ENCODE peak calls at places on chromosomes 2 and 18, in six cellular contexts. V is B cell, Y is GM20000, T is lung, G is left lung, M is prostate gland. R is an unnamed sample.

GRCh38 chr18:907880-908512 is 3.3 kb downstream of the ADCYAP1 start:
- DNase-seq in V (peak), Y (peak), T (no peak), G (peak), M (no peak), R (no peak)

GRCh38 chr2:31986906-31987305 is 23.9 kb downstream of the MEMO1 start:
- DNase-seq in V (no peak), Y (no peak), T (no peak), G (no peak), M (no peak), R (no peak)

GRCh38 chr2:28360742-28361293 is 31.8 kb upstream of the FOSL2 start:
- DNase-seq in V (no peak), Y (no peak), T (no peak), G (no peak), M (no peak), R (peak)

GRCh38 chr2:135664623-135665068 is 77.0 kb upstream of the UBXN4 start:
- DNase-seq in V (no peak), Y (no peak), T (no peak), G (no peak), M (no peak), R (no peak)

GRCh38 chr2:33395660-33396249 is 80.7 kb upstream of the RASGRP3 start:
- DNase-seq in V (no peak), Y (peak), T (no peak), G (no peak), M (no peak), R (peak)

GRCh38 chr2:8628179-8628869 is 53.5 kb upstream of the ID2 start:
- DNase-seq in V (no peak), Y (peak), T (no peak), G (no peak), M (no peak), R (no peak)

GRCh38 chr2:223503746-223504145 is 98.4 kb downstream of the SCG2 start:
- DNase-seq in V (no peak), Y (no peak), T (no peak), G (no peak), M (no peak), R (no peak)

GRCh38 chr2:50490991-50491390 is 540.9 kb downstream of the NRXN1 start:
- DNase-seq in V (no peak), Y (no peak), T (no peak), G (no peak), M (no peak), R (no peak)

GRCh38 chr18:8615397-8616025 is 6.3 kb downstream of the RAB12 start:
- DNase-seq in V (no peak), Y (no peak), T (no peak), G (no peak), M (peak), R (no peak)

GRCh38 chr2:100822587-100823248 is 2.8 kb downstream of the NPAS2 start:
- DNase-seq in V (no peak), Y (no peak), T (no peak), G (no peak), M (no peak), R (no peak)

GRCh38 chr2:10688921-10689807 is 611 bp downstream of the NOL10 start:
- DNase-seq in V (no peak), Y (no peak), T (no peak), G (peak), M (no peak), R (no peak)

GRCh38 chr2:234378440-234378839 is 118.4 kb downstream of the ARL4C start:
- DNase-seq in V (no peak), Y (no peak), T (no peak), G (no peak), M (no peak), R (no peak)

GRCh38 chr18:77765468-77765867 is 515.8 kb downstream of the GALR1 start:
- DNase-seq in V (no peak), Y (no peak), T (no peak), G (no peak), M (peak), R (no peak)

GRCh38 chr2:26114144-26114543 is 58.7 kb upstream of the GAREM2 start:
- DNase-seq in V (no peak), Y (no peak), T (no peak), G (no peak), M (no peak), R (no peak)

GRCh38 chr18:11040823-11041712 is 108.3 kb downstream of the PIEZO2 start:
- DNase-seq in V (no peak), Y (peak), T (peak), G (no peak), M (peak), R (no peak)

GRCh38 chr2:67289921-67290371 is 107.2 kb upstream of the ETAA1 start:
- DNase-seq in V (no peak), Y (no peak), T (no peak), G (no peak), M (no peak), R (no peak)

GRCh38 chr2:174691203-174691779 is 73.0 kb downstream of the CHRNA1 start:
- DNase-seq in V (no peak), Y (no peak), T (no peak), G (no peak), M (no peak), R (no peak)

GRCh38 chr18:55790296-55790695 is 202.3 kb upstream of the TCF4 start:
- DNase-seq in V (no peak), Y (no peak), T (no peak), G (no peak), M (no peak), R (no peak)

GRCh38 chr18:22026362-22026761 is 143.0 kb upstream of the GATA6 start:
- DNase-seq in V (no peak), Y (no peak), T (no peak), G (no peak), M (no peak), R (no peak)

GRCh38 chr2:161427413-161428239 is 11.5 kb downstream of the TBR1 start:
- DNase-seq in V (peak), Y (peak), T (no peak), G (peak), M (no peak), R (no peak)

GRCh38 chr2:119520696-119521436 is 3.4 kb downstream of the SCTR start:
- DNase-seq in V (no peak), Y (no peak), T (no peak), G (no peak), M (no peak), R (no peak)

GRCh38 chr2:1784986-1785617 is 40.8 kb upstream of the PXDN start:
- DNase-seq in V (no peak), Y (no peak), T (no peak), G (no peak), M (no peak), R (no peak)

GRCh38 chr2:167484875-167485274 is 596.6 kb downstream of the XIRP2 start:
- DNase-seq in V (no peak), Y (no peak), T (no peak), G (no peak), M (no peak), R (no peak)

GRCh38 chr2:83873110-83873509 is 586.0 kb downstream of the SUCLG1 start:
- DNase-seq in V (no peak), Y (no peak), T (no peak), G (no peak), M (no peak), R (no peak)

GRCh38 chr2:230234122-230234722 is 8.7 kb downstream of the SP140 start:
- DNase-seq in V (no peak), Y (no peak), T (no peak), G (no peak), M (no peak), R (no peak)

GRCh38 chr18:6994719-6995430 is 122.7 kb downstream of the LAMA1 start:
- DNase-seq in V (no peak), Y (no peak), T (no peak), G (no peak), M (peak), R (no peak)

GRCh38 chr2:168814046-168814445 is 11.6 kb downstream of the NOSTRIN start:
- DNase-seq in V (no peak), Y (no peak), T (no peak), G (no peak), M (no peak), R (no peak)

GRCh38 chr2:74908763-74909444 is 49.5 kb upstream of the POLE4 start:
- DNase-seq in V (no peak), Y (no peak), T (peak), G (peak), M (peak), R (no peak)

GRCh38 chr18:26999797-27000196 is 134.3 kb upstream of the AQP4 start:
- DNase-seq in V (no peak), Y (peak), T (no peak), G (no peak), M (no peak), R (no peak)

GRCh38 chr18:27005589-27005988 is 140.1 kb upstream of the AQP4 start:
- DNase-seq in V (no peak), Y (peak), T (no peak), G (no peak), M (no peak), R (no peak)

GRCh38 chr18:27008575-27008974 is 143.1 kb upstream of the AQP4 start:
- DNase-seq in V (no peak), Y (no peak), T (no peak), G (no peak), M (no peak), R (no peak)

GRCh38 chr18:27007880-27008279 is 142.4 kb upstream of the AQP4 start:
- DNase-seq in V (no peak), Y (no peak), T (no peak), G (no peak), M (no peak), R (no peak)

DNA sequence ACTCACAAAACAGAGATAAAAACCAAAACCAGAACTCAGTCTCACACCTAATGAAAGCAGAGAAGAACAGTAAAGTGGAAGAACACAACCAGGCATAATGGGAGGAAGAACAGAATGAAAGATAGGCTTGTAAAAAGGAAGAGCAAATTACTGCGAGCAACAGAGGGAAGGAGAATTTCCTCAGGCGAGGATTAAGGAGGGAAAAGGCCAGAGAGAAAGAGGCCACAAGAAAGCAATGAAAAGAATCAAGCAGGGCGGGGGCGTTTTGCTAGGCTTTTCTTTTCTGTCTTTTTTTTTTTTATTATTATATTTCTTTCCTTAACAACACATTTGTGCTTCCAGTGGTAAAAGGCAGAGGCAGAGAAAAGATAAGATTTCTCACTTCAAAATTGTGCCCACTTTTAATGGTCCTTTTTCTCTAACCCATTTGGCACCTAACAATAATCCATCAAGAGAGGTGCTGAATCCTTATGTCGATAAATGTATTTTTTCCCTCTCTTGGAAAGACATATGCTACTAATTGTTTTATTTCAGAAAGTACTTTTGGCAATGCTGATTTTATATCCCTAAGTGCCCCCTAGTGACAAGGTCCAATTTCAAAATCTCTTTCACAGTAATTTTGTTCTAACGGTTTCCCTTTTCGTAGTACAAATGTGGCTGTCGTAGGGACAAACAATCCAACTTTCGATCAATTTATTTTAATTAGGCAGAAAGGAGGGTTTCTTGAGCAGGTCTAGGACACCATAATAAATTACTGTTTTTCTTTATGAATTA is 138.7 kb upstream of the AQP4 start:
- DNase-seq in V (no peak), Y (peak), T (no peak), G (no peak), M (no peak), R (no peak)
- TF ChIP-seq CTCF in V (no peak), Y (peak), T (no peak), G (no peak), M (no peak), R (no peak)

DNA sequence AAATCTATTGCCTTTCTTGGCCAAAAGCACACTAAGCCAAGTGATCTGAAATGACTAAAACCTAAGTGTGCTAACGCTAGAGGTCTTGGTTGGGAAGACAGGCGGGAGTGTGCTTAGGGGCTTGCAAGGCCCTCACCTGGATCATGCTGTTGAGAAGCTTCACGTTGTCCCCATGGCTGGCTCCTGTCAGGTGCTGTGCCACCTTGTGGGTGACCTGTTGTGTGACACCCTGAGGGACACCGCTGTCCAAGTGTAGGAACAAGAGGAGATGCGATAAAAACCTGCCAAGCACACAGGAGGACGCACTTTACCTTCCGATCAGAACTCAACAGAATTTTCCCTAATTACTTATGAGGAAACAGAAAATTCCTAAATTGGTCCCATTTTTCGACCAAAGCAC is 50.8 kb downstream of the EPG5 start:
- DNase-seq in V (no peak), Y (no peak), T (no peak), G (no peak), M (no peak), R (no peak)
- TF ChIP-seq CTCF in V (no peak), Y (no peak), T (no peak), G (no peak), M (no peak), R (no peak)

GRCh38 chr2:228983700-228984099 is 287.4 kb downstream of the PID1 start:
- DNase-seq in V (no peak), Y (no peak), T (no peak), G (no peak), M (no peak), R (no peak)
- TF ChIP-seq CTCF in V (no peak), Y (no peak), T (no peak), G (no peak), M (no peak), R (no peak)

GRCh38 chr2:64562148-64562784 is 38.1 kb downstream of the AFTPH start:
- DNase-seq in V (no peak), Y (no peak), T (no peak), G (no peak), M (no peak), R (no peak)
- TF ChIP-seq CTCF in V (peak), Y (no peak), T (peak), G (no peak), M (peak), R (no peak)

GRCh38 chr18:70154591-70155194 is 50.8 kb downstream of the RTTN start:
- DNase-seq in V (no peak), Y (no peak), T (no peak), G (no peak), M (no peak), R (no peak)

GRCh38 chr18:70148539-70148938 is 56.9 kb downstream of the RTTN start:
- DNase-seq in V (no peak), Y (no peak), T (no peak), G (no peak), M (no peak), R (no peak)

GRCh38 chr18:70149616-70150301 is 55.7 kb downstream of the RTTN start:
- DNase-seq in V (no peak), Y (no peak), T (no peak), G (no peak), M (no peak), R (no peak)

GRCh38 chr18:70149156-70149555 is 56.3 kb downstream of the RTTN start:
- DNase-seq in V (no peak), Y (no peak), T (no peak), G (no peak), M (no peak), R (no peak)

DNA sequence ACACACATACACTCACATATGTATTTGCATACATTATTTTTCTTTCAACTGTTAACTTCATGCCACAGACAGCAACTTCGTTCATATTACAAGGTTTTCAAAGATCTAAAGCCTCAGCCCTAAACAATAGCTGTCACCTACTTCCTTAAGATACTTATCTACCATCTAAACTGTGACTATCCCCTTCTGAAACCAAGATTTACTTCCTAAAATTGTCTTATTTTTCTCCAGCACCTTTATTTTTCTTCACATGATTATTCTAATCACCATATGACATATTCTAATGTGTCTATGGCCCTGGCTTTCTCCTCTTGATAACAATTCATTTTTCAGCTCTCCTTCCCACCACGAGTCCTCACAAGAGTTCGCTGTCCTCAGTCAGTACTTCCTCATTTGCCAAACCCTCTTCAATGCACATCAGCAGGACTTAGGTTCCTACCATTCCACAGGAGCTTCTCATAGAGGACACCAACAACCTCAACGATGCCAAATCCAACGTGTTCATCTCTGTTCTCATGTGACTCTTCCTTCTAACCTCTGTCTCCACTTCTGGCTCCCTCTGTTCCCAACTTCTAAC is 53.8 kb downstream of the RTTN start:
- DNase-seq in V (no peak), Y (no peak), T (no peak), G (no peak), M (no peak), R (no peak)
- TF ChIP-seq CTCF in V (no peak), Y (no peak), T (no peak), G (no peak), M (no peak), R (no peak)

R was measured in omental fat pad.